ENCODE peak calls at places on chromosomes 16 and 17, in six cellular contexts. P, R, T, D, G and B are unnamed samples.

GRCh38 chr17:65027305-65027704 is 29.2 kb downstream of the GNA13 start:
- DNase-seq in G (no peak), P (no peak), T (peak), R (no peak), D (peak), B (no peak)

GRCh38 chr17:79306688-79307323 is 232.2 kb downstream of the ENGASE start:
- DNase-seq in R (no peak), D (no peak), T (no peak), P (no peak), G (no peak), B (peak)

GRCh38 chr17:74117999-74118421 is 85.5 kb upstream of the RPL38 start:
- DNase-seq in G (no peak), T (no peak), P (peak), R (peak), D (no peak), B (peak)

GRCh38 chr16:57044931-57045693 is 47.3 kb upstream of the CPNE2 start:
- DNase-seq in R (no peak), T (no peak), P (no peak), D (no peak), G (peak), B (no peak)

GRCh38 chr16:11183035-11183812 is 72.8 kb downstream of the SOCS1 start:
- DNase-seq in P (no peak), G (no peak), R (no peak), T (no peak), D (no peak), B (no peak)

GRCh38 chr17:524570-524969 is 172.0 kb upstream of the RPH3AL start:
- DNase-seq in D (no peak), T (no peak), R (no peak), G (no peak), P (no peak), B (no peak)

GRCh38 chr16:82583415-82583814 is 43.4 kb upstream of the CDH13 start:
- DNase-seq in G (no peak), R (no peak), T (no peak), P (no peak), D (no peak), B (no peak)

GRCh38 chr16:75226550-75227360 is 8.0 kb downstream of the CTRB1 start:
- DNase-seq in G (no peak), T (no peak), D (no peak), P (no peak), R (no peak), B (peak)

GRCh38 chr17:64345691-64346376 is 44.8 kb downstream of the PECAM1 start:
- DNase-seq in T (no peak), R (no peak), G (no peak), P (no peak), D (no peak), B (peak)

GRCh38 chr16:9706217-9706616 is 476.0 kb downstream of the GRIN2A start:
- DNase-seq in G (no peak), P (no peak), D (no peak), T (no peak), R (no peak), B (no peak)

GRCh38 chr17:48162946-48163506 is 55.5 kb downstream of the SNX11 start:
- DNase-seq in G (no peak), D (peak), T (peak), R (no peak), P (no peak), B (no peak)

GRCh38 chr17:19401321-19402010 is 9.6 kb upstream of the RNF112 start:
- DNase-seq in R (peak), G (no peak), P (peak), D (no peak), T (no peak), B (peak)

GRCh38 chr17:39487946-39488345 is 26.7 kb downstream of the CDK12 start:
- DNase-seq in G (no peak), T (no peak), D (no peak), R (no peak), P (no peak), B (no peak)

GRCh38 chr17:36182176-36183000 is 6.0 kb upstream of the TBC1D3B start:
- DNase-seq in G (no peak), R (peak), P (no peak), D (no peak), T (no peak), B (peak)

GRCh38 chr16:27098366-27099050 is 31.8 kb downstream of the C16orf82 start:
- DNase-seq in R (no peak), P (no peak), G (no peak), T (no peak), D (no peak), B (no peak)

GRCh38 chr16:17072104-17072503 is 398.7 kb downstream of the XYLT1 start:
- DNase-seq in P (no peak), R (no peak), D (no peak), T (no peak), G (no peak), B (no peak)

GRCh38 chr17:61461586-61461966 is 9.4 kb downstream of the TBX4 start:
- DNase-seq in D (peak), R (no peak), P (peak), G (no peak), T (no peak), B (no peak)

GRCh38 chr17:7436556-7437368 is 1.5 kb downstream of the TMEM102 start:
- DNase-seq in D (peak), P (peak), G (no peak), T (peak), R (peak), B (peak)

GRCh38 chr17:68344701-68345136 is 53.4 kb downstream of the ARSG start:
- DNase-seq in R (no peak), T (no peak), D (no peak), G (no peak), P (no peak), B (no peak)

GRCh38 chr16:26598061-26598460 is 468.7 kb upstream of the C16orf82 start:
- DNase-seq in G (no peak), P (no peak), T (no peak), D (no peak), R (no peak), B (no peak)

GRCh38 chr16:27328937-27329336 is 15.2 kb downstream of the IL4R start:
- DNase-seq in R (no peak), T (no peak), G (no peak), P (peak), D (no peak), B (no peak)

GRCh38 chr17:14935139-14935538 is 330.0 kb downstream of the PMP22 start:
- DNase-seq in P (no peak), R (no peak), T (no peak), D (no peak), G (no peak), B (no peak)

GRCh38 chr17:43720311-43721060 is 38.1 kb downstream of the SOST start:
- DNase-seq in R (peak), G (no peak), T (peak), D (peak), P (peak), B (peak)

GRCh38 chr17:66580601-66581385 is 254.1 kb upstream of the CACNG5 start:
- DNase-seq in D (no peak), G (no peak), R (no peak), T (no peak), P (peak), B (peak)

GRCh38 chr16:962366-962765 is 8.4 kb downstream of the LMF1 start:
- DNase-seq in D (no peak), T (no peak), P (no peak), R (no peak), G (no peak), B (peak)

GRCh38 chr17:74663566-74663965 is 40.0 kb upstream of the CD300E start:
- DNase-seq in G (no peak), T (no peak), P (no peak), D (no peak), R (no peak), B (no peak)

GRCh38 chr16:81720973-81721907 is 57.9 kb upstream of the PLCG2 start:
- DNase-seq in D (no peak), R (no peak), G (no peak), T (no peak), P (no peak), B (no peak)

GRCh38 chr17:45315583-45316270 is 1.1 kb downstream of the MAP3K14 start:
- DNase-seq in G (no peak), R (no peak), P (no peak), D (peak), T (no peak), B (no peak)

GRCh38 chr16:64035337-64035736 is 1086.5 kb downstream of the CDH11 start:
- DNase-seq in D (no peak), P (no peak), G (no peak), R (no peak), T (no peak), B (no peak)

GRCh38 chr17:55275894-55276804 is 11.4 kb downstream of the HLF start:
- DNase-seq in D (no peak), R (no peak), P (peak), T (peak), G (no peak), B (no peak)

GRCh38 chr17:29090746-29091395 is 47.9 kb downstream of the PIPOX start:
- DNase-seq in D (peak), P (no peak), R (no peak), G (no peak), T (no peak), B (no peak)

GRCh38 chr16:11333696-11334095 is 11.6 kb upstream of the RMI2 start:
- DNase-seq in P (no peak), D (no peak), G (no peak), R (no peak), T (no peak), B (peak)

GRCh38 chr17:17847726-17848125 is 10.9 kb upstream of the SREBF1 start:
- DNase-seq in G (no peak), D (no peak), P (no peak), T (no peak), R (no peak), B (no peak)
- H3K4me3 ChIP-seq in G (no peak), D (no peak), P (no peak), T (no peak), R (no peak), B (no peak)

GRCh38 chr17:27293359-27293897 is 486 bp upstream of the WSB1 start:
- DNase-seq in P (peak), D (peak), T (no peak), R (no peak), G (no peak), B (no peak)
- H3K4me3 ChIP-seq in P (no peak), D (peak), T (peak), R (peak), G (peak), B (peak)

DNA sequence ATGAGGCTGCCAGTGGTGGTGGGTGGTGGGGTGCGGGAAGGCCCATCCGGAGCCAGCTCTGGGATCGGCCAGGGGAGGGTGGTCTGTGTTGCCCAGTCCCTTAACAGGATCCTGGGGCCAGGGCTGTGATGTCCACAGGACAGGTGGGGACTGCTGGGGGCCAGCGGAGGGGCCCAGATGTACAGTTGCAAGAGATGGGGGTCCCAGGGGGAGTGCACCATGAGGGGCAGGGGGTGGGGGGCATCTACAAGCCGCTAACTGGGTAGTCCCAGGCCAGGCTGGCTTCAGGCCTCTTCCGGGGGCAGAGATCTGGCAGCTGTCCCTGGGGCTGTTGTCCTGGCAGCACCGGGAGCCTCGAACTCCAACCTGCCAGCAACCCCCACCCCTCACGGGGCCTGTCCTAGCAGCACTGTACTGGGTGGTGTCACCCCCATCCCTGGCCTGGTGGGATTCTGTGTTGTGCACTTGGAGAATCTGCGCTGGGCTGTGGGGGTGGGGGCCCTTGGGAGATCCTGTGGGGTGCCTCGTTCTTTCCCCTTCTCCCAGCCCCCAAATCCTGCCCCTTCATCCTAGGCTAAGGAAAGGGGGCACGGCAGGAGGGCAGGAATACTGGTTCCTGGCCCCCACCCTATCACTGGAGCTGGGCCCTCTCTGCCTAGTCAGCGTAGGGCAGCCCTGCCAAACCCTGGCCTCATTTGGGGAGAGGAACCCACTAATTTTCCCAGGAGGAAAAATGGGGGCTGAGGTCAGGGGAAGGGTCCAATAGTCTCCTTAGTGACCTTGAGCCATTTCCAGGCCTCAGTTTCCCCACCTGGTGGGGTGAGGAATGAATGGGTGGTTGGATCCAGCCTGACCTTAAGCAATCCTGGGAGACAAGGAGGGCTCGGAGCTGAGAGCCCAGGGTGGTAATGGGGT is 1.4 kb downstream of the MTSS2 start:
- DNase-seq in R (no peak), G (no peak), P (no peak), T (no peak), D (no peak), B (peak)
- H3K4me3 ChIP-seq in R (peak), G (peak), P (peak), T (peak), D (peak), B (peak)

GRCh38 chr16:80527297-80527696 is 13.5 kb upstream of the DYNLRB2 start:
- DNase-seq in G (no peak), T (peak), D (peak), P (no peak), R (peak), B (no peak)

GRCh38 chr16:80525420-80525819 is 15.4 kb upstream of the DYNLRB2 start:
- DNase-seq in T (no peak), G (no peak), D (no peak), R (no peak), P (no peak), B (no peak)

GRCh38 chr16:80530479-80530878 is 10.3 kb upstream of the DYNLRB2 start:
- DNase-seq in P (no peak), D (no peak), R (no peak), G (no peak), T (no peak), B (no peak)

GRCh38 chr16:80526418-80527061 is 14.3 kb upstream of the DYNLRB2 start:
- DNase-seq in G (peak), R (peak), D (peak), P (no peak), T (peak), B (no peak)
- H3K4me3 ChIP-seq in G (no peak), R (no peak), D (no peak), P (no peak), T (no peak), B (peak)

GRCh38 chr17:12302711-12303110 is 282.0 kb downstream of the MAP2K4 start:
- DNase-seq in D (no peak), P (no peak), G (no peak), T (no peak), R (no peak), B (no peak)

GRCh38 chr17:12296120-12296727 is 275.5 kb downstream of the MAP2K4 start:
- DNase-seq in G (peak), P (no peak), T (no peak), D (no peak), R (peak), B (no peak)

GRCh38 chr17:12301551-12301950 is 280.9 kb downstream of the MAP2K4 start:
- DNase-seq in P (no peak), T (no peak), R (no peak), D (no peak), G (no peak), B (no peak)
- H3K4me3 ChIP-seq in P (no peak), T (no peak), R (no peak), D (no peak), G (no peak), B (no peak)

DNA sequence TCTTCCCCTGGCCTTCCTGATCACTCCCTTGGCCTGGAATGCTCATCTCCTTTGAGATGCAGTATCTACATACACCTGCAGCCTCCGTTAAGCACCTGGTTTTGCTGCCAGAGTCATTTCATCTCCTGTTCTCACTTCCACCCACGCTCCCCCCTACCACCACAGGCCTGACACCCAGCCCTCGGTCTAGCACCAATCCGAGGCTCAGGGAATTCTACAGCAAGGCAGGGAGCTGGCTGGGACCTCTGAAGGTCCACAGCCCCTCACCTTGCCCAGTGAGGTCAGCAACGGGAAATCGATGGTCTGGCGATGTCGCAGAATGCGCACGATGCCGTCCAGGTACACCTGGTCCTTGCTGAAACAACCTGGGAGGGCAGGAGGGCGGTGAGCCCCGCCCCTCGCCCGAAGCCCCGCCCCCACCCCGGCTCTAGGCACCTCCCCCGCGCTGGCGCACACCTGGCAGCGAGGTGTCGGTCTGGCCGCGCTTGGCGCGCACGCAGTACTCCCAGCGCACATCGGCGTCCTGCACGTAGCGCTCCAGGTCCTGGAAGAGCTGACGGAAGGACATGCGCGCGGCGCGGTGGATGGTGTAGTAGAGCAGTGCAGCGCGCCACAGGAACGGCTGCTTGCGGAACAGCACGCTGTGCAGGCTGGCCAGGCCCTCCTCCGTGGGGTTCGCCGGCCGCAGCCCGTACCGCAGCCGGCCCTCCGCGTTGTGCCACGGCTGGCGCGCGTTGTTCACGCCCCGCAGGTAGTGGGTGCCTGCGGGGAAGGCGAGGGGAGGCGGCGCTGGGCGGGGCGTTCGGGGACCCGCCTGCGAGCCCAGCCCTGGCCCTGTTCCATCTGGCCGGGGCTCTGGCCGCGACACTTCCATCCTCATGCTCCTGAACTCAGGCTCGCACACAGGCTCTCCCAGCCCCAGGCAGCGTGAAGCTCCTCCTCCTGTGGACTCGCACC is 5.7 kb downstream of the MATCAP1 start:
- DNase-seq in D (peak), T (peak), R (peak), P (peak), G (no peak), B (peak)
- H3K4me3 ChIP-seq in D (peak), T (peak), R (peak), P (peak), G (peak), B (peak)

DNA sequence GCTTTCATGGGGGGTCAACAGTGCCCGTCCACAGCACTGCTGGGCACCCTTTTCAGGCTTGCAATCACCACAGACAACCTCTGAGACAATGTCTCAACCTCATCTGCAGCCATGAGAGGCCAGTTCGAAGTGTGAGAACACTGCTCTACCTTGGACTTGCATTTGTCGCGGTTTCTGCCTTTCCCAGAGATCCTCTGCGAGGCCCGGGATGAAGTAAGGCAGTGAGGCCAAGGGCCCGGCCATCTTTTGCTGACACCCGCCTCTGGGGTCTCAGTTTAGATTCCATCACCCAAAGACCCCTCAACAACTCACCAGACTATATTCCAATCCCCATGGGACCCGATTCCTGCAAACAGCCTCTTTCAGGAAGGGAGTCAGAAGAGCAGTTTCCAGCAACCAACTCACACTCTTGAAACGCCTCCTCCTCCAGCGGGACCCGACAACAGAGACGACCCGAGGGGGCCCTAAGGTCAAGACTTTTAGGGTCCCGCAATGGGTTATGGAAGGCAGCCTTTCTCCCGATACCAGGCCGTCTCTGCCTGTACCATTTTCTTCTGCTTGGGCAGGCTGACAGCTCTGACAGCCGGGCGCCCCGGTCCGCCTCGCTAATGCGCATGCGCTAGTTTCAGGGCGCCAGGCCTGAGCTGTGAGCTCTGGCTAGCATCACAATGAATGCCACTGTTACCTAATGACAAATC is 576.0 kb downstream of the KCNJ18 start:
- DNase-seq in P (no peak), D (no peak), G (no peak), R (no peak), T (no peak), B (no peak)
- H3K4me3 ChIP-seq in P (no peak), D (no peak), G (no peak), R (no peak), T (no peak), B (no peak)

GRCh38 chr16:19717781-19718623 is at the start of the genes IQCK and KNOP1:
- DNase-seq in T (peak), P (peak), D (peak), G (peak), R (peak), B (peak)

GRCh38 chr16:19718624-19718965 is 524 bp downstream of the IQCK start:
- DNase-seq in P (no peak), G (no peak), T (no peak), D (no peak), R (no peak), B (peak)

GRCh38 chr16:19717319-19717718 is 708 bp downstream of the KNOP1 start:
- DNase-seq in P (peak), R (no peak), D (no peak), G (no peak), T (no peak), B (no peak)

GRCh38 chr16:19715566-19715965 is 2.5 kb downstream of the KNOP1 start:
- DNase-seq in P (peak), R (no peak), D (no peak), T (no peak), G (no peak), B (peak)

GRCh38 chr16:19716183-19716582 is 1.8 kb downstream of the KNOP1 start:
- DNase-seq in D (peak), G (no peak), T (no peak), R (no peak), P (no peak), B (peak)
- H3K4me3 ChIP-seq in D (no peak), G (peak), T (peak), R (no peak), P (no peak), B (peak)

GRCh38 chr17:2709173-2709661 is 2.3 kb downstream of the CLUH start:
- DNase-seq in G (no peak), D (peak), P (peak), T (peak), R (no peak), B (peak)
- H3K4me3 ChIP-seq in G (peak), D (no peak), P (no peak), T (peak), R (no peak), B (peak)

GRCh38 chr17:80538484-80538883 is 6.2 kb upstream of the RPTOR start:
- DNase-seq in P (no peak), D (no peak), G (no peak), T (no peak), R (no peak), B (no peak)
- H3K4me3 ChIP-seq in P (no peak), D (no peak), G (no peak), T (no peak), R (no peak), B (no peak)